ENCODE peak calls at places on chromosomes 2 and 18, in five cellular contexts. One of them, this sample, is unnamed. For H3K4me1, the result is how much of the 10 kb centered on the place peaks cover.

GRCh38 chr2:61978522-61978921 is 73.0 kb downstream of the COMMD1 start:
- DNase-seq in A549: no peak
- DNase-seq in MM.1S: no peak
- DNase-seq in tibial artery: no peak
- DNase-seq in psoas muscle: no peak
- DNase-seq in this sample: no peak

GRCh38 chr18:3970929-3971328 is 484.2 kb downstream of the DLGAP1 start:
- DNase-seq in A549: no peak
- DNase-seq in MM.1S: no peak
- DNase-seq in tibial artery: no peak
- DNase-seq in psoas muscle: no peak
- DNase-seq in this sample: no peak

GRCh38 chr2:201933792-201934229 is 99.8 kb upstream of the FZD7 start:
- DNase-seq in A549: no peak
- DNase-seq in MM.1S: no peak
- DNase-seq in tibial artery: no peak
- DNase-seq in psoas muscle: peak
- DNase-seq in this sample: no peak

GRCh38 chr18:37489998-37490397 is 75.6 kb downstream of the CELF4 start:
- DNase-seq in A549: no peak
- DNase-seq in MM.1S: no peak
- DNase-seq in tibial artery: no peak
- DNase-seq in psoas muscle: no peak
- DNase-seq in this sample: no peak

GRCh38 chr2:68018727-68019126 is 44.1 kb downstream of the C1D start:
- DNase-seq in A549: no peak
- DNase-seq in MM.1S: no peak
- DNase-seq in tibial artery: no peak
- DNase-seq in psoas muscle: no peak
- DNase-seq in this sample: no peak

GRCh38 chr2:74440378-74441110 is 1.2 kb downstream of the RTKN start:
- DNase-seq in A549: peak
- DNase-seq in MM.1S: peak
- DNase-seq in tibial artery: peak
- DNase-seq in psoas muscle: peak
- DNase-seq in this sample: peak

GRCh38 chr2:129813404-129813803 is 166.1 kb upstream of the RAB6C start:
- DNase-seq in A549: no peak
- DNase-seq in MM.1S: no peak
- DNase-seq in tibial artery: no peak
- DNase-seq in psoas muscle: no peak
- DNase-seq in this sample: no peak

GRCh38 chr2:24273598-24273997 is 86.7 kb downstream of the ITSN2 start:
- DNase-seq in A549: no peak
- DNase-seq in MM.1S: no peak
- DNase-seq in tibial artery: no peak
- DNase-seq in psoas muscle: no peak
- DNase-seq in this sample: no peak

GRCh38 chr18:25349926-25350560 is 1.9 kb downstream of the ZNF521 start:
- DNase-seq in A549: no peak
- DNase-seq in MM.1S: peak
- DNase-seq in tibial artery: peak
- DNase-seq in psoas muscle: peak
- DNase-seq in this sample: no peak

GRCh38 chr2:223469270-223470057 is 132.7 kb downstream of the SCG2 start:
- DNase-seq in A549: peak
- DNase-seq in MM.1S: no peak
- DNase-seq in tibial artery: peak
- DNase-seq in psoas muscle: peak
- DNase-seq in this sample: no peak

GRCh38 chr2:168599738-168600137 is 143.7 kb downstream of the CERS6 start:
- DNase-seq in A549: no peak
- DNase-seq in MM.1S: no peak
- DNase-seq in tibial artery: no peak
- DNase-seq in psoas muscle: no peak
- DNase-seq in this sample: peak

GRCh38 chr2:46305767-46306166 is 8.6 kb downstream of the EPAS1 start:
- DNase-seq in A549: no peak
- DNase-seq in MM.1S: no peak
- DNase-seq in tibial artery: no peak
- DNase-seq in psoas muscle: no peak
- DNase-seq in this sample: no peak

GRCh38 chr2:12325806-12326205 is 390.9 kb upstream of the TRIB2 start:
- DNase-seq in A549: no peak
- DNase-seq in MM.1S: no peak
- DNase-seq in tibial artery: peak
- DNase-seq in psoas muscle: no peak
- DNase-seq in this sample: peak

GRCh38 chr18:62784966-62785413 is 69.6 kb downstream of the PHLPP1 start:
- DNase-seq in A549: peak
- DNase-seq in MM.1S: no peak
- DNase-seq in tibial artery: no peak
- DNase-seq in psoas muscle: no peak
- DNase-seq in this sample: no peak

GRCh38 chr2:95231723-95232122 is 24.4 kb downstream of the ZNF892 start:
- DNase-seq in A549: peak
- DNase-seq in MM.1S: peak
- DNase-seq in tibial artery: no peak
- DNase-seq in psoas muscle: no peak
- DNase-seq in this sample: peak

GRCh38 chr2:111049792-111050640 is 70.7 kb upstream of the BCL2L11 start:
- DNase-seq in A549: no peak
- DNase-seq in MM.1S: peak
- DNase-seq in tibial artery: no peak
- DNase-seq in psoas muscle: no peak
- DNase-seq in this sample: no peak

GRCh38 chr2:165563468-165564225 is 94.1 kb downstream of the CSRNP3 start:
- DNase-seq in A549: peak
- DNase-seq in MM.1S: peak
- DNase-seq in tibial artery: no peak
- DNase-seq in psoas muscle: no peak
- DNase-seq in this sample: no peak
- TF ChIP-seq CTCF in A549: peak
- TF ChIP-seq CTCF in MM.1S: peak
- TF ChIP-seq CTCF in tibial artery: no peak
- TF ChIP-seq CTCF in psoas muscle: no peak
- TF ChIP-seq CTCF in this sample: peak

GRCh38 chr2:197425550-197425949 is 9.3 kb downstream of the SF3B1 start:
- DNase-seq in A549: no peak
- DNase-seq in MM.1S: no peak
- DNase-seq in tibial artery: no peak
- DNase-seq in psoas muscle: no peak
- DNase-seq in this sample: no peak
- H3K4me1 ChIP-seq in A549: under half
- H3K4me1 ChIP-seq in MM.1S: under half
- H3K4me1 ChIP-seq in tibial artery: half or more
- H3K4me1 ChIP-seq in psoas muscle: half or more
- H3K4me1 ChIP-seq in this sample: under half

DNA sequence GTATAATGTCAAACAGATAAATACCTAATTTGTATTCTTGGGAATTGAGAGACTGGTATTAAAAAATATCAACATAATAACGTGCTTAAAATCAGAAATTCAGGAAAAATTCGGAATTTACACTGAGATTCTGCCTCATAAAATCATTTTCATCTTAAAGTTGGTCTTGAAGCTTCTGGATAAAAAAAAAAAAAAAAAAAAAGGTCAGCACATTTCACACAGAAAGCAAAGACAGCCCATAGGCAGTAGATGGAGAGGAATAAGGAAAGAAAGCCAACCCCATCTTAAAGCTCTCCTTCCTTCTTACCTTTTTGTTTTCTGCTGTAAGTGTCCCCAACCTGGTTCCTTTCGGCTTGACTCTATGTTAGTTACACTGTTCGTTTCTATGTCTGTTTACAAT is 41.5 kb upstream of the ALK start:
- DNase-seq in A549: no peak
- DNase-seq in MM.1S: no peak
- DNase-seq in tibial artery: no peak
- DNase-seq in psoas muscle: no peak
- DNase-seq in this sample: no peak
- TF ChIP-seq CTCF in A549: no peak
- TF ChIP-seq CTCF in MM.1S: no peak
- TF ChIP-seq CTCF in tibial artery: no peak
- TF ChIP-seq CTCF in psoas muscle: no peak
- TF ChIP-seq CTCF in this sample: no peak

GRCh38 chr2:186714611-186715010 is 20.8 kb downstream of the FAM171B start:
- DNase-seq in A549: no peak
- DNase-seq in MM.1S: no peak
- DNase-seq in tibial artery: no peak
- DNase-seq in psoas muscle: no peak
- DNase-seq in this sample: no peak
- H3K4me1 ChIP-seq in A549: under half
- H3K4me1 ChIP-seq in MM.1S: under half
- H3K4me1 ChIP-seq in tibial artery: under half
- H3K4me1 ChIP-seq in psoas muscle: under half
- H3K4me1 ChIP-seq in this sample: under half